ENCODE peak calls at places on chromosomes 2 and 18, in five cellular contexts. One of them, this sample, is unnamed.

GRCh38 chr2:33298233-33298632 is 178.2 kb upstream of the RASGRP3 start:
- DNase-seq in RCC 7860: no peak
- DNase-seq in PC-3: peak; percentile 45
- DNase-seq in CD8-positive, alpha-beta T cell: no peak
- DNase-seq in mesendoderm: no peak
- DNase-seq in this sample: no peak

GRCh38 chr2:42170619-42171395 is 1.7 kb downstream of the EML4 start:
- DNase-seq in RCC 7860: no peak
- DNase-seq in PC-3: no peak
- DNase-seq in CD8-positive, alpha-beta T cell: no peak
- DNase-seq in mesendoderm: no peak
- DNase-seq in this sample: no peak

GRCh38 chr2:127951031-127951430 is 65.3 kb upstream of the AMMECR1L start:
- DNase-seq in RCC 7860: no peak
- DNase-seq in PC-3: peak; percentile 74
- DNase-seq in CD8-positive, alpha-beta T cell: no peak
- DNase-seq in mesendoderm: no peak
- DNase-seq in this sample: no peak

GRCh38 chr2:113724010-113724409 is 32.4 kb downstream of the SLC35F5 start:
- DNase-seq in RCC 7860: no peak
- DNase-seq in PC-3: no peak
- DNase-seq in CD8-positive, alpha-beta T cell: no peak
- DNase-seq in mesendoderm: no peak
- DNase-seq in this sample: no peak

GRCh38 chr18:58042826-58043362 is 1.1 kb upstream of the NEDD4L start:
- DNase-seq in RCC 7860: no peak
- DNase-seq in PC-3: peak; percentile 36
- DNase-seq in CD8-positive, alpha-beta T cell: peak; percentile 50
- DNase-seq in mesendoderm: peak; percentile 31
- DNase-seq in this sample: no peak

GRCh38 chr2:35962585-35962984 is 393.0 kb upstream of the CRIM1 start:
- DNase-seq in RCC 7860: no peak
- DNase-seq in PC-3: no peak
- DNase-seq in CD8-positive, alpha-beta T cell: no peak
- DNase-seq in mesendoderm: no peak
- DNase-seq in this sample: no peak

GRCh38 chr2:172208881-172209325 is 106.2 kb upstream of the DLX2 start:
- DNase-seq in RCC 7860: peak; percentile 13
- DNase-seq in PC-3: peak; percentile 74
- DNase-seq in CD8-positive, alpha-beta T cell: no peak
- DNase-seq in mesendoderm: no peak
- DNase-seq in this sample: no peak

GRCh38 chr18:50008306-50008705 is 186.6 kb downstream of the MYO5B start:
- DNase-seq in RCC 7860: no peak
- DNase-seq in PC-3: no peak
- DNase-seq in CD8-positive, alpha-beta T cell: no peak
- DNase-seq in mesendoderm: no peak
- DNase-seq in this sample: no peak

GRCh38 chr18:70423988-70424387 is 135.1 kb downstream of the SOCS6 start:
- DNase-seq in RCC 7860: no peak
- DNase-seq in PC-3: peak; percentile 92
- DNase-seq in CD8-positive, alpha-beta T cell: no peak
- DNase-seq in mesendoderm: peak; percentile 57
- DNase-seq in this sample: no peak

GRCh38 chr2:30487603-30488002 is 40.6 kb downstream of the LCLAT1 start:
- DNase-seq in RCC 7860: no peak
- DNase-seq in PC-3: no peak
- DNase-seq in CD8-positive, alpha-beta T cell: no peak
- DNase-seq in mesendoderm: no peak
- DNase-seq in this sample: no peak

GRCh38 chr2:67581751-67582150 is 184.6 kb downstream of the ETAA1 start:
- DNase-seq in RCC 7860: peak; percentile 25
- DNase-seq in PC-3: peak; percentile 27
- DNase-seq in CD8-positive, alpha-beta T cell: no peak
- DNase-seq in mesendoderm: peak; percentile 82
- DNase-seq in this sample: no peak

GRCh38 chr2:88903744-88904353 is 212.4 kb downstream of the RPIA start:
- DNase-seq in RCC 7860: no peak
- DNase-seq in PC-3: peak; percentile 60
- DNase-seq in CD8-positive, alpha-beta T cell: no peak
- DNase-seq in mesendoderm: peak; percentile 61
- DNase-seq in this sample: peak; percentile 5

GRCh38 chr2:241876528-241877196 is 7.1 kb downstream of the RTP5 start:
- DNase-seq in RCC 7860: no peak
- DNase-seq in PC-3: no peak
- DNase-seq in CD8-positive, alpha-beta T cell: peak; percentile 15
- DNase-seq in mesendoderm: no peak
- DNase-seq in this sample: no peak

GRCh38 chr18:45357681-45358470 is 257.4 kb upstream of the SLC14A2 start:
- DNase-seq in RCC 7860: peak; percentile 19
- DNase-seq in PC-3: peak; percentile 17
- DNase-seq in CD8-positive, alpha-beta T cell: no peak
- DNase-seq in mesendoderm: no peak
- DNase-seq in this sample: no peak

GRCh38 chr2:181399046-181399445 is 58.1 kb upstream of the ITGA4 start:
- DNase-seq in RCC 7860: no peak
- DNase-seq in PC-3: no peak
- DNase-seq in CD8-positive, alpha-beta T cell: no peak
- DNase-seq in mesendoderm: no peak
- DNase-seq in this sample: no peak

GRCh38 chr18:67211646-67212045 is 304.9 kb downstream of the DSEL start:
- DNase-seq in RCC 7860: no peak
- DNase-seq in PC-3: no peak
- DNase-seq in CD8-positive, alpha-beta T cell: no peak
- DNase-seq in mesendoderm: peak; percentile 8
- DNase-seq in this sample: no peak

GRCh38 chr2:213490087-213490486 is 205.8 kb downstream of the SPAG16 start:
- DNase-seq in RCC 7860: no peak
- DNase-seq in PC-3: peak; percentile 32
- DNase-seq in CD8-positive, alpha-beta T cell: no peak
- DNase-seq in mesendoderm: no peak
- DNase-seq in this sample: no peak

GRCh38 chr18:80106482-80107051 is 2.5 kb upstream of the ADNP2 start:
- DNase-seq in RCC 7860: no peak
- DNase-seq in PC-3: no peak
- DNase-seq in CD8-positive, alpha-beta T cell: no peak
- DNase-seq in mesendoderm: no peak
- DNase-seq in this sample: no peak

GRCh38 chr2:32061973-32062861 is 1.1 kb upstream of the SPAST start:
- DNase-seq in RCC 7860: peak; percentile 31
- DNase-seq in PC-3: peak; percentile 57
- DNase-seq in CD8-positive, alpha-beta T cell: no peak
- DNase-seq in mesendoderm: peak; percentile 78
- DNase-seq in this sample: no peak

GRCh38 chr2:97995026-97995733 is 568 bp downstream of the TMEM131 start:
- DNase-seq in RCC 7860: no peak
- DNase-seq in PC-3: peak; percentile 44
- DNase-seq in CD8-positive, alpha-beta T cell: peak; percentile 47
- DNase-seq in mesendoderm: peak; percentile 48
- DNase-seq in this sample: peak; percentile 44

GRCh38 chr18:5895886-5896740 is 791 bp upstream of the TMEM200C start:
- DNase-seq in RCC 7860: no peak
- DNase-seq in PC-3: peak; percentile 55
- DNase-seq in CD8-positive, alpha-beta T cell: peak; percentile 18
- DNase-seq in mesendoderm: peak; percentile 81
- DNase-seq in this sample: peak; percentile 44

GRCh38 chr2:54065411-54065810 is 50.0 kb upstream of the ACYP2 start:
- DNase-seq in RCC 7860: peak; percentile 48
- DNase-seq in PC-3: peak; percentile 18
- DNase-seq in CD8-positive, alpha-beta T cell: no peak
- DNase-seq in mesendoderm: no peak
- DNase-seq in this sample: peak; percentile 75

GRCh38 chr2:161147856-161148255 is 12.4 kb upstream of the TANK start:
- DNase-seq in RCC 7860: no peak
- DNase-seq in PC-3: no peak
- DNase-seq in CD8-positive, alpha-beta T cell: no peak
- DNase-seq in mesendoderm: no peak
- DNase-seq in this sample: no peak

GRCh38 chr2:128642801-128643200 is 324.1 kb upstream of the HS6ST1 start:
- DNase-seq in RCC 7860: no peak
- DNase-seq in PC-3: no peak
- DNase-seq in CD8-positive, alpha-beta T cell: no peak
- DNase-seq in mesendoderm: no peak
- DNase-seq in this sample: no peak

GRCh38 chr18:60010984-60011383 is 111.2 kb downstream of the PMAIP1 start:
- DNase-seq in RCC 7860: no peak
- DNase-seq in PC-3: no peak
- DNase-seq in CD8-positive, alpha-beta T cell: no peak
- DNase-seq in mesendoderm: no peak
- DNase-seq in this sample: no peak